ENCODE peak calls at places on chromosomes 7 and 10, in seven cellular contexts. C is A549; L is NT2/D1; D is CD8-positive, alpha-beta T cell; R is suprapubic skin; X is IMR-90; B is heart right ventricle. F is an unnamed sample.

GRCh38 chr10:1002425-1003006 is 14.3 kb downstream of the GTPBP4 start:
- DNase-seq in R (no peak), B (no peak), D (no peak), X (no peak), C (peak; percentile 56), L (no peak), F (no peak)

GRCh38 chr7:126163647-126164046 is 1089.1 kb downstream of the GRM8 start:
- DNase-seq in B (no peak), R (no peak), D (no peak), L (no peak), X (no peak), C (no peak), F (no peak)

GRCh38 chr10:75782463-75783248 is 351.2 kb downstream of the LRMDA start:
- DNase-seq in D (no peak), C (no peak), B (no peak), R (no peak), L (no peak), X (no peak), F (no peak)

GRCh38 chr7:5477126-5477525 is 53.5 kb upstream of the TNRC18 start:
- DNase-seq in L (no peak), D (no peak), B (no peak), R (no peak), C (no peak), X (no peak), F (no peak)

GRCh38 chr7:79786187-79786586 is 332.7 kb upstream of the MAGI2 start:
- DNase-seq in D (no peak), B (no peak), C (no peak), R (no peak), L (no peak), X (peak; percentile 7), F (no peak)

GRCh38 chr10:112059220-112059619 is 124.3 kb downstream of the GPAM start:
- DNase-seq in L (no peak), C (no peak), X (no peak), R (no peak), B (no peak), D (no peak), F (no peak)

GRCh38 chr10:44065788-44066075 is 319.2 kb downstream of the CXCL12 start:
- DNase-seq in L (no peak), D (no peak), R (no peak), B (no peak), C (no peak), X (no peak), F (no peak)

GRCh38 chr7:88480901-88481300 is 174.2 kb upstream of the STEAP4 start:
- DNase-seq in C (no peak), B (no peak), X (no peak), L (no peak), R (no peak), D (no peak), F (no peak)

GRCh38 chr10:33258951-33259350 is 75.5 kb downstream of the NRP1 start:
- DNase-seq in D (no peak), C (peak; percentile 58), B (no peak), L (peak; percentile 6), X (peak; percentile 73), R (no peak), F (no peak)

GRCh38 chr10:86756511-86757109 is at the start of gene BMPR1A:
- DNase-seq in B (peak; percentile 86), L (no peak), C (peak; percentile 90), D (no peak), X (peak; percentile 86), R (peak; percentile 87), F (peak; percentile 47)

GRCh38 chr10:35726850-35727249 is 84.8 kb upstream of the FZD8 start:
- DNase-seq in X (no peak), L (no peak), C (no peak), D (no peak), R (no peak), B (no peak), F (no peak)

GRCh38 chr10:131556897-131557500 is 245.5 kb upstream of the TCERG1L start:
- DNase-seq in B (no peak), R (no peak), D (no peak), L (no peak), X (no peak), C (no peak), F (no peak)
- H3K9me3 ChIP-seq in B (no peaks in the 10 kb centered on the region), R (no peaks in the 10 kb centered on the region), D (no peaks in the 10 kb centered on the region), L (no peaks in the 10 kb centered on the region), X (peaks cover 52% of the 10 kb centered on the region), C (no peaks in the 10 kb centered on the region), F (no peaks in the 10 kb centered on the region)

DNA sequence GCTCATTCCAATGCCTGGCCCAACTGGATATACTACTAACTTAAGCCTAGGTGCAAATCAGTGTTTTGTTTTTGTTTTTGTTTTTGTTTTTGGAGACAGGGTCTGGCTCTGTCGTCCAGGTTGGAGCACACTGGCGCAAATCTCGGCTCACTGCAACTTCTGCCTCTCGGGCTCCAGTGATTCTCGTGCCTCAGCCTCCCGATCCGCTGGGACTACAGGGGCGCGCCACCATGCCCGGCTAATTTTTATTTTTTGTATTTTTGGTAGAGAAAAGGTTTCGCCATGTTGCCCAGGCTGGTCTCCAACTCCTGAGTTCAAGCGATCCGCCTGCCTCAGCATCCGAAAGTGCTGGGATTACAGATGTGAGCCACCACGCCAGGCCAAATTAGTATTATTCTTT is 1.6 kb downstream of the PPP3CB start:
- DNase-seq in L (no peak), B (no peak), D (no peak), R (no peak), C (no peak), X (no peak), F (no peak)
- H3K4me1 ChIP-seq in L (no peaks in the 10 kb centered on the region), B (peaks cover 46% of the 10 kb centered on the region), D (peaks cover 33% of the 10 kb centered on the region), R (peaks cover 47% of the 10 kb centered on the region), C (peaks cover 21% of the 10 kb centered on the region), X (peaks cover 7% of the 10 kb centered on the region), F (peaks cover 6% of the 10 kb centered on the region)

GRCh38 chr7:25179325-25179724 is 49.0 kb downstream of the NPVF start:
- DNase-seq in L (no peak), B (no peak), X (no peak), C (no peak), D (no peak), R (no peak), F (no peak)

GRCh38 chr7:25180946-25181345 is 47.3 kb downstream of the NPVF start:
- DNase-seq in L (no peak), B (no peak), X (no peak), C (peak; percentile 34), D (no peak), R (no peak), F (peak; percentile 51)

GRCh38 chr7:25181537-25181936 is 46.7 kb downstream of the NPVF start:
- DNase-seq in L (no peak), X (no peak), B (no peak), R (no peak), C (no peak), D (no peak), F (no peak)

GRCh38 chr7:25179771-25180591 is 48.3 kb downstream of the NPVF start:
- DNase-seq in R (peak; percentile 95), B (peak; percentile 91), C (peak; percentile 85), D (peak; percentile 99), L (peak; percentile 95), X (peak; percentile 66), F (peak; percentile 95)

DNA sequence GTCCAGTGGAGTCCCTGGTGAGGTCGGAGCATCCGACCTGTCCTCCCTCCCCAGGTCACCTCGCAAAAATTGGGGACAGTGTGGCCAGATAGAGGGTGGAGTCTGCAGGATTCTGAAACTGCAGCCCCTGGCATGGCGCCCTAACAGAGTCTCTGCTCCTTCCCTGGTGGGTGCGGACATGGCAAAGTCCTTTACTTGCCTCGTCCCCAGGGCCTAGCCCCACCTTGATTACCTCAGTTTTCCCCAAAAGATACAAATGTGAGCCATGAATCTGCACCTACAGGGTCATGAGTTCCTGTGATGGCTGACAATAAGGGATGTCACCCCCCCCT is 47.7 kb downstream of the NPVF start:
- DNase-seq in C (no peak), X (no peak), L (no peak), D (no peak), R (no peak), B (no peak), F (no peak)
- H3K4me3 ChIP-seq in C (peak overlapping the region; percentile 80), X (peak overlapping the region; percentile 67), L (no peak overlapping the region), D (peak overlapping the region; percentile 70), R (peak overlapping the region; percentile 60), B (peak overlapping the region; percentile 86), F (peak overlapping the region; percentile 64)

DNA sequence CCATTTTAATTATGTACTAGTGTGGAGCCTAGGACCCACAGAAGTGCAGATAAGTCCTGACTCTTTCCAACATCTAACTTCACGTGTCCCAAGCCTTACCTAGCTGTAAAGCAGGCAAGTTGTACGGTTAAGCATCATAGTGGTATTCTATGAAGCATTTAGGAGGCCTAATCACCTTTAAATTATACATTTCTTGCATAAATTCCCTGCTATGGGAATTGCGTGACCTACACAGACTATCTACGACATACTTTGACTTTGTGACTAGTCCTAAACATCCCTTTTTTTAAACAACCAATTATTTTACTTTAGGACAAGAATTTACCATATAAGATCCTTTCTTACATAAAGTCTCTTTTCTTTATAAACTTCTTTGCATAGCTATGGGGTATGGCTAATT is 37.7 kb upstream of the LRGUK start:
- DNase-seq in D (no peak), B (no peak), L (no peak), R (no peak), C (peak; percentile 33), X (no peak), F (peak; percentile 22)
- H3K9me3 ChIP-seq in D (peaks cover 4% of the 10 kb centered on the region), B (peaks cover 5% of the 10 kb centered on the region), L (peaks cover 33% of the 10 kb centered on the region), R (peaks cover 16% of the 10 kb centered on the region), C (peaks cover 63% of the 10 kb centered on the region), X (peaks cover 7% of the 10 kb centered on the region), F (peaks cover 16% of the 10 kb centered on the region)

GRCh38 chr10:48444266-48444665 is 137.8 kb downstream of the MAPK8 start:
- DNase-seq in R (no peak), L (peak; percentile 20), X (peak; percentile 51), C (peak; percentile 57), B (no peak), D (no peak), F (peak; percentile 50)
- H3K4me1 ChIP-seq in R (no peaks in the 10 kb centered on the region), L (no peaks in the 10 kb centered on the region), X (peaks cover 11% of the 10 kb centered on the region), C (no peaks in the 10 kb centered on the region), B (no peaks in the 10 kb centered on the region), D (no peaks in the 10 kb centered on the region), F (peaks cover 16% of the 10 kb centered on the region)

DNA sequence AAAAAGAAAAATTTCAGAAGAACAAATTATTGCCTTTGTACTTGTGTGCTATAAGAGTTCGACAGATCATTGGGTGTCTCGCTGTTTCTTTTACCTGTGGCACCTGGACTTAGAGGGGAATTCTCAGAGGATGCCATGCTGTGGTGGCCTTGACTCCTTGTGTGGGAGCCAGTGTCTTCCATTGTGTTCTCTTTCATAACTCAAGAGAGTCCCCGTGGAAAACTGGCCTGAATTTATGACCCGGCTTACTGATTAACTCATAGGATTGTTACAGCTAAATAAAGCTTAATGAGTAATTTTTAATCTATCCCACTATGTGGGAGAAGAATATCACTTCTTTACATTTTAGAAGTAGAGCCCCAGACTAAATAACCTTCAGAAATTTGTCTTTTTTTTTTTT is 54.5 kb downstream of the UBE3C start:
- DNase-seq in C (no peak), R (no peak), D (no peak), X (no peak), B (no peak), L (no peak), F (no peak)
- H3K4me3 ChIP-seq in C (no peak overlapping the region), R (no peak overlapping the region), D (no peak overlapping the region), X (no peak overlapping the region), B (no peak overlapping the region), L (no peak overlapping the region), F (no peak overlapping the region)

GRCh38 chr7:147052818-147053217 is 936.2 kb downstream of the CNTNAP2 start:
- DNase-seq in B (no peak), X (no peak), R (no peak), L (no peak), C (no peak), D (no peak), F (no peak)

GRCh38 chr7:147048864-147049263 is 932.3 kb downstream of the CNTNAP2 start:
- DNase-seq in R (no peak), L (no peak), B (no peak), C (no peak), X (no peak), D (no peak), F (no peak)

GRCh38 chr7:147053761-147054160 is 937.2 kb downstream of the CNTNAP2 start:
- DNase-seq in C (no peak), X (no peak), D (no peak), L (peak; percentile 2), R (no peak), B (no peak), F (no peak)
- H3K9me3 ChIP-seq in C (no peaks in the 10 kb centered on the region), X (peaks cover 11% of the 10 kb centered on the region), D (no peaks in the 10 kb centered on the region), L (no peaks in the 10 kb centered on the region), R (no peaks in the 10 kb centered on the region), B (no peaks in the 10 kb centered on the region), F (no peaks in the 10 kb centered on the region)